ENCODE peak calls at places on chromosome 16, in six cellular contexts. K is suprapubic skin, V is tibial nerve, B is body of pancreas, R is right atrium auricular region, X is cardiac fibroblast. I is an unnamed sample.

GRCh38 chr16:56866955-56867830 is 2.2 kb downstream of the SLC12A3 start:
- DNase-seq in R (no peak), B (peak; percentile 63), V (no peak), X (peak; percentile 85), K (no peak), I (no peak)

GRCh38 chr16:68368602-68368944 is 57.8 kb downstream of the PRMT7 start:
- DNase-seq in V (no peak), K (no peak), B (no peak), R (no peak), X (no peak), I (no peak)

GRCh38 chr16:29029168-29029994 is 44.5 kb downstream of the LAT start:
- DNase-seq in V (no peak), X (peak; percentile 92), R (no peak), K (peak; percentile 72), B (peak; percentile 12), I (peak; percentile 37)

GRCh38 chr16:86673090-86673955 is 95.0 kb downstream of the FOXL1 start:
- DNase-seq in K (peak; percentile 11), X (no peak), B (no peak), R (no peak), V (no peak), I (no peak)

GRCh38 chr16:77918792-77919707 is 103.3 kb upstream of the CLEC3A start:
- DNase-seq in B (peak; percentile 56), R (no peak), V (no peak), K (no peak), X (peak; percentile 19), I (no peak)

GRCh38 chr16:87074635-87075318 is 242.4 kb downstream of the C16orf95 start:
- DNase-seq in V (no peak), B (no peak), K (no peak), R (no peak), X (no peak), I (no peak)

GRCh38 chr16:28915181-28915580 is 9.9 kb downstream of the RABEP2 start:
- DNase-seq in B (no peak), V (no peak), K (no peak), X (peak; percentile 59), R (no peak), I (no peak)

GRCh38 chr16:14672403-14672971 is 21.6 kb downstream of the PLA2G10 start:
- DNase-seq in R (no peak), K (no peak), X (peak; percentile 10), V (no peak), B (peak; percentile 66), I (no peak)

GRCh38 chr16:8713635-8714097 is 39.2 kb downstream of the ABAT start:
- DNase-seq in X (no peak), B (no peak), V (no peak), K (no peak), R (no peak), I (no peak)

GRCh38 chr16:6884002-6884401 is 448.6 kb upstream of the RBFOX1 start:
- DNase-seq in X (no peak), V (no peak), R (no peak), B (no peak), K (no peak), I (no peak)

GRCh38 chr16:69428652-69429051 is 4.2 kb downstream of the CYB5B start:
- DNase-seq in X (no peak), B (no peak), K (no peak), V (no peak), R (no peak), I (no peak)

GRCh38 chr16:8611122-8611521 is 10.4 kb upstream of the METTL22 start:
- DNase-seq in K (no peak), B (no peak), R (no peak), V (no peak), X (no peak), I (no peak)

GRCh38 chr16:1163567-1164055 is 10.7 kb downstream of the CACNA1H start:
- DNase-seq in R (no peak), X (no peak), K (no peak), V (no peak), B (no peak), I (no peak)

GRCh38 chr16:788399-789126 is at the start of gene CHTF18:
- DNase-seq in B (peak; percentile 93), X (peak; percentile 95), K (peak; percentile 93), R (peak; percentile 88), V (peak; percentile 90), I (peak; percentile 69)

GRCh38 chr16:68298907-68299515 is 11.7 kb downstream of the SLC7A6OS start:
- DNase-seq in B (peak; percentile 23), K (peak; percentile 88), X (peak; percentile 80), R (peak; percentile 79), V (peak; percentile 38), I (no peak)

GRCh38 chr16:11049396-11050059 is 105.2 kb downstream of the CLEC16A start:
- DNase-seq in V (no peak), X (no peak), K (peak; percentile 12), R (no peak), B (no peak), I (no peak)

GRCh38 chr16:11554054-11554453 is 32.7 kb downstream of the LITAF start:
- DNase-seq in K (no peak), R (no peak), B (peak; percentile 53), V (no peak), X (no peak), I (no peak)

GRCh38 chr16:3822366-3823045 is 58.0 kb downstream of the CREBBP start:
- DNase-seq in R (no peak), V (no peak), K (no peak), X (peak; percentile 28), B (no peak), I (no peak)

GRCh38 chr16:73956592-73957495 is 339.8 kb upstream of the PSMD7 start:
- DNase-seq in X (peak; percentile 70), V (peak; percentile 40), B (peak; percentile 75), K (no peak), R (no peak), I (no peak)

GRCh38 chr16:55411231-55411630 is 67.8 kb upstream of the MMP2 start:
- DNase-seq in R (no peak), K (no peak), X (no peak), B (no peak), V (no peak), I (no peak)

GRCh38 chr16:84266451-84266850 is 26.6 kb upstream of the KCNG4 start:
- DNase-seq in V (no peak), K (no peak), R (peak; percentile 62), B (peak; percentile 37), X (peak; percentile 77), I (no peak)

GRCh38 chr16:30187971-30188561 is 4.7 kb downstream of the CORO1A start:
- DNase-seq in R (no peak), K (peak; percentile 69), V (no peak), X (no peak), B (no peak), I (no peak)

GRCh38 chr16:67183-67791 is 5.1 kb downstream of the RHBDF1 start:
- DNase-seq in X (no peak), R (no peak), K (no peak), B (no peak), V (no peak), I (no peak)

GRCh38 chr16:11084484-11085024 is 140.2 kb downstream of the CLEC16A start:
- DNase-seq in B (no peak), K (no peak), X (peak; percentile 73), R (no peak), V (no peak), I (no peak)

GRCh38 chr16:26824469-26824868 is 242.3 kb upstream of the C16orf82 start:
- DNase-seq in K (no peak), R (no peak), B (no peak), V (no peak), X (no peak), I (no peak)

GRCh38 chr16:27547134-27547533 is 2.6 kb downstream of the GTF3C1 start:
- DNase-seq in B (peak; percentile 29), X (peak; percentile 72), K (no peak), R (no peak), V (no peak), I (no peak)

GRCh38 chr16:78045865-78046581 is 23.7 kb downstream of the CLEC3A start:
- DNase-seq in X (peak; percentile 51), K (no peak), V (no peak), R (no peak), B (peak; percentile 73), I (no peak)

DNA sequence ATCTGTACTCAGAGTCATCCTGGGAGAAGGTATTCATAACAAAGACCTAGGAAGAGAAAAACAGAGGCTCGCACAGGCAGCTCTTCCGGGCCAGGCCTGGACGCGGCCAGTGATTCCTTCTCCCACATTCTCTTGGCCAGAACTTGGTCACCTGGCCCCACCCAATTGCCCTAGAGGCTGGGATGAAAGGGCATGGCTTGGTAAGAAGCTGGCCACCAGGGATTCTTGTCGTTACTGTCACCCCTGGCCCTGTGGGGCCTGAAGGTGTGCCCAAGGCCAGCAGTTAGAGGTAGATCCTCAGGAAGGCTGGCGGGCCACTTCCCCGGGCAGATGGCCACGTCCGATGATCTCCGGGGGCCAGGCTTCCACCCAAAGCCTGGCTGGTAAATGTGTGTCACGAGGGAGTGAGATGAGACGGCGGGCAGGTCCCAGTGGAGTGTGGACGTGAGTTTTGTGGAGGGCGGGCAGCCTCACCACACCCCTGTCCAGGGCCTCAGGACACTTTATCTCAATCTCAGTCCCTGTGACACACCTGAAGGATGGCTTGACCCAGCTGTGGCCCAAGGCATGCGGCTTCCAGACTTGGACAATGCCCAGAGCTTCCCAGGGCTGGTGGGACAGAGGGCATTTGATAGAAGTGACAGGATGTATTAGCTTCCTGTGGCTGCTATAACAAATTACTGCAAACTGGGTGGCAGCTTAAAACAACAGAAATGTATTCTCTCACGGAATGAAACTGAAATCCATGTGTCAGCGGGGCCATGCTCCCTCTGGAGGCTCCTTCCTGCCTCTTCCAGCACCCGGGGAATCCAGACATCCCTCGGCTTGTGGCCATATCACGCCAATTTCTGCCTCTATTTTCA is 66.3 kb upstream of the GSE1 start:
- DNase-seq in X (no peak), V (no peak), B (no peak), R (no peak), K (no peak), I (no peak)
- TF ChIP-seq CTCF in X (no peak), V (no peak), B (no peak), R (no peak), K (no peak), I (no peak)

GRCh38 chr16:58635502-58635901 is 5.9 kb upstream of the CNOT1 start:
- DNase-seq in X (no peak), K (peak; percentile 18), R (no peak), V (no peak), B (no peak), I (no peak)
- TF ChIP-seq CTCF in X (no peak), K (no peak), R (no peak), V (no peak), B (no peak), I (no peak)

GRCh38 chr16:15782573-15783365 is 74.1 kb downstream of the MYH11 start:
- DNase-seq in K (no peak), B (no peak), R (no peak), X (no peak), V (no peak), I (no peak)
- TF ChIP-seq CTCF in K (no peak), B (no peak), R (no peak), X (no peak), V (no peak), I (no peak)

DNA sequence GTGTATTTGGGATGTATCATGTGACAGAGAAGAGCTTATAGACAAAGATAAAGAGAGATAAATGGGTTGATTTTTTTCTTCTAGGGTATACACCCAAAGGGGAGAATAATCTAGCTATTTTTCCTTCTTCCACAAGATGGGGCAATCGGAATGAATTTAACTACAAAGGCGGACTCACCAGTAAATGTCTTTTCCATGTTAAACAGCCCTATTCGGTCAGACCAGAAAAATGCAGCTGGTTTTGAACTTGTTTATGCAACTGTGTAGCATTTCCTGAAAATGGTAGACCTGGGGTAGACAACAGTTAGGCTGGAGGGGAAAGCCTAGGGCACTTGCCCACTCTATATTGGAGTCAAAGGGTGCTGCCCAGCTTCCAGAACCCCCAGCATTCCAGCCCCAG is 477.1 kb downstream of the TOX3 start:
- DNase-seq in B (no peak), R (no peak), K (no peak), X (peak; percentile 20), V (no peak), I (no peak)
- TF ChIP-seq CTCF in B (peak; percentile 20), R (no peak), K (no peak), X (no peak), V (no peak), I (no peak)

I was measured in omental fat pad.